ENCODE peak calls at places on chromosomes 3 and 15, in four cellular contexts. One of them, this sample, is unnamed.

GRCh38 chr3:57956119-57956832 is 51.9 kb upstream of the FLNB start:
- DNase-seq in bronchial epithelial cell: peak
- DNase-seq in body of pancreas: no peak
- DNase-seq in stomach: no peak
- DNase-seq in this sample: no peak

GRCh38 chr15:101128191-101128590 is 123.7 kb downstream of the CHSY1 start:
- DNase-seq in stomach: no peak
- DNase-seq in bronchial epithelial cell: peak
- DNase-seq in body of pancreas: no peak
- DNase-seq in this sample: no peak

GRCh38 chr3:15372918-15373317 is 40.5 kb upstream of the SH3BP5 start:
- DNase-seq in body of pancreas: no peak
- DNase-seq in bronchial epithelial cell: no peak
- DNase-seq in stomach: no peak
- DNase-seq in this sample: no peak

GRCh38 chr3:45807133-45807532 is 10.8 kb upstream of the SLC6A20 start:
- DNase-seq in stomach: no peak
- DNase-seq in bronchial epithelial cell: no peak
- DNase-seq in body of pancreas: no peak
- DNase-seq in this sample: no peak

GRCh38 chr3:116444819-116445290 is 432 bp downstream of the LSAMP start:
- DNase-seq in body of pancreas: no peak
- DNase-seq in stomach: no peak
- DNase-seq in bronchial epithelial cell: no peak
- DNase-seq in this sample: no peak

GRCh38 chr3:89145995-89146394 is 38.6 kb downstream of the EPHA3 start:
- DNase-seq in body of pancreas: no peak
- DNase-seq in bronchial epithelial cell: peak
- DNase-seq in stomach: no peak
- DNase-seq in this sample: no peak

GRCh38 chr3:69867941-69868505 is 128.8 kb downstream of the MITF start:
- DNase-seq in stomach: no peak
- DNase-seq in body of pancreas: no peak
- DNase-seq in bronchial epithelial cell: no peak
- DNase-seq in this sample: no peak

GRCh38 chr15:68818671-68819450 is 1.8 kb downstream of the ANP32A start:
- DNase-seq in body of pancreas: peak
- DNase-seq in stomach: peak
- DNase-seq in bronchial epithelial cell: no peak
- DNase-seq in this sample: peak

GRCh38 chr15:92901053-92901761 is 1.1 kb downstream of the CHD2 start:
- DNase-seq in stomach: no peak
- DNase-seq in bronchial epithelial cell: peak
- DNase-seq in body of pancreas: no peak
- DNase-seq in this sample: no peak

GRCh38 chr15:71455107-71455506 is 339.8 kb downstream of the THSD4 start:
- DNase-seq in body of pancreas: no peak
- DNase-seq in bronchial epithelial cell: peak
- DNase-seq in stomach: no peak
- DNase-seq in this sample: no peak

GRCh38 chr3:126510323-126510910 is 7.2 kb downstream of the UROC1 start:
- DNase-seq in body of pancreas: no peak
- DNase-seq in bronchial epithelial cell: no peak
- DNase-seq in stomach: no peak
- DNase-seq in this sample: no peak

GRCh38 chr3:5310509-5310908 is 123.0 kb downstream of the EDEM1 start:
- DNase-seq in bronchial epithelial cell: no peak
- DNase-seq in body of pancreas: no peak
- DNase-seq in stomach: no peak
- DNase-seq in this sample: no peak

GRCh38 chr3:197417451-197417850 is 119.0 kb upstream of the DLG1 start:
- DNase-seq in bronchial epithelial cell: peak
- DNase-seq in body of pancreas: no peak
- DNase-seq in stomach: no peak
- DNase-seq in this sample: no peak

GRCh38 chr3:33238923-33239322 is 20.3 kb upstream of the SUSD5 start:
- DNase-seq in bronchial epithelial cell: no peak
- DNase-seq in stomach: no peak
- DNase-seq in body of pancreas: no peak
- DNase-seq in this sample: no peak

GRCh38 chr3:142154186-142154585 is 4.8 kb upstream of the TFDP2 start:
- DNase-seq in body of pancreas: no peak
- DNase-seq in stomach: no peak
- DNase-seq in bronchial epithelial cell: peak
- DNase-seq in this sample: no peak

GRCh38 chr3:142150271-142150670 is 927 bp upstream of the TFDP2 start:
- DNase-seq in stomach: no peak
- DNase-seq in body of pancreas: no peak
- DNase-seq in bronchial epithelial cell: no peak
- DNase-seq in this sample: no peak

GRCh38 chr3:142151240-142151639 is 1.9 kb upstream of the TFDP2 start:
- DNase-seq in body of pancreas: no peak
- DNase-seq in stomach: no peak
- DNase-seq in bronchial epithelial cell: no peak
- DNase-seq in this sample: no peak

GRCh38 chr3:142151828-142152227 is 2.5 kb upstream of the TFDP2 start:
- DNase-seq in bronchial epithelial cell: no peak
- DNase-seq in body of pancreas: no peak
- DNase-seq in stomach: no peak
- DNase-seq in this sample: no peak

DNA sequence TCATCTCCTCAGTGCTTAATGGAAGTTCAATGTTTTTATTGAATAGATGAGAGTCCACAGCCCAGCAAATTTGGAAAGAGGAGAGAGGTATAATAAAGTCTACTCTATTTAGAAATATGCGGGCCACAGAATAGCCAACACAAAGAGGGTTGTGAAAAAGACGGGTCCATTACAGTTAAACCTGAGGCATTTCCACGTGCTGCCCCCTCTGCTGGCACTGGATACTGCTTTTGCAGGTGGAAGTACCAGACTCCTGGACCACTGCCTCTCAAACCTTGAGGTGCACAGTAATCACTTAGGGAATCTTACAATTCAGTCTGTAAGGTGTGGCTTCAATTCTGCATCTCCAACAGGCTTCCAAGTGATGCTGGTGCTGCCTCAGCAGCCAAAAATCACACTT is 3.0 kb upstream of the TFDP2 start:
- DNase-seq in bronchial epithelial cell: no peak
- DNase-seq in stomach: no peak
- DNase-seq in body of pancreas: no peak
- DNase-seq in this sample: no peak
- TF ChIP-seq CTCF in bronchial epithelial cell: peak
- TF ChIP-seq CTCF in stomach: no peak
- TF ChIP-seq CTCF in body of pancreas: no peak
- TF ChIP-seq CTCF in this sample: no peak

DNA sequence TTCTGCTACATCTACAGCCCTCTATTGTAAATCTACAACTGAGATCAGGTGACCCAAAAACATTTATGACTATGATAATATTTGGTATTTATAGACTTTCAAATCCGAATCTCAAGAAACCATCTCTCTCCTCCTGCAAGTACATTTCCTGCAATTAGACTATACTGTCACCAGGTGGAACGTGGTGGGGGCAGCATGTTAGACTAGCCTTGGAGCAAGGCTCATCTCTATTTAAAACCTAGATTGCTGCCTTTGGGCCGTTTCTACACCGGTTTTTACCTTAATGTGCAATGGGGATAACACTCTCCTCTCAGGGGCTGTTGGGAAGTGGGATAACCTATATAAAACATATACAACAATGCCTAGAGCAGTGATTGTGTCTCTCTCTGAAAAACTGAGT is 3.8 kb upstream of the KATNBL1 start:
- DNase-seq in body of pancreas: no peak
- DNase-seq in stomach: no peak
- DNase-seq in bronchial epithelial cell: no peak
- DNase-seq in this sample: no peak
- TF ChIP-seq CTCF in body of pancreas: no peak
- TF ChIP-seq CTCF in stomach: no peak
- TF ChIP-seq CTCF in bronchial epithelial cell: no peak
- TF ChIP-seq CTCF in this sample: no peak

GRCh38 chr3:65402597-65402996 is 636.1 kb downstream of the MAGI1 start:
- DNase-seq in body of pancreas: peak
- DNase-seq in bronchial epithelial cell: peak
- DNase-seq in stomach: no peak
- DNase-seq in this sample: no peak
- TF ChIP-seq CTCF in body of pancreas: no peak
- TF ChIP-seq CTCF in bronchial epithelial cell: no peak
- TF ChIP-seq CTCF in stomach: no peak
- TF ChIP-seq CTCF in this sample: no peak

DNA sequence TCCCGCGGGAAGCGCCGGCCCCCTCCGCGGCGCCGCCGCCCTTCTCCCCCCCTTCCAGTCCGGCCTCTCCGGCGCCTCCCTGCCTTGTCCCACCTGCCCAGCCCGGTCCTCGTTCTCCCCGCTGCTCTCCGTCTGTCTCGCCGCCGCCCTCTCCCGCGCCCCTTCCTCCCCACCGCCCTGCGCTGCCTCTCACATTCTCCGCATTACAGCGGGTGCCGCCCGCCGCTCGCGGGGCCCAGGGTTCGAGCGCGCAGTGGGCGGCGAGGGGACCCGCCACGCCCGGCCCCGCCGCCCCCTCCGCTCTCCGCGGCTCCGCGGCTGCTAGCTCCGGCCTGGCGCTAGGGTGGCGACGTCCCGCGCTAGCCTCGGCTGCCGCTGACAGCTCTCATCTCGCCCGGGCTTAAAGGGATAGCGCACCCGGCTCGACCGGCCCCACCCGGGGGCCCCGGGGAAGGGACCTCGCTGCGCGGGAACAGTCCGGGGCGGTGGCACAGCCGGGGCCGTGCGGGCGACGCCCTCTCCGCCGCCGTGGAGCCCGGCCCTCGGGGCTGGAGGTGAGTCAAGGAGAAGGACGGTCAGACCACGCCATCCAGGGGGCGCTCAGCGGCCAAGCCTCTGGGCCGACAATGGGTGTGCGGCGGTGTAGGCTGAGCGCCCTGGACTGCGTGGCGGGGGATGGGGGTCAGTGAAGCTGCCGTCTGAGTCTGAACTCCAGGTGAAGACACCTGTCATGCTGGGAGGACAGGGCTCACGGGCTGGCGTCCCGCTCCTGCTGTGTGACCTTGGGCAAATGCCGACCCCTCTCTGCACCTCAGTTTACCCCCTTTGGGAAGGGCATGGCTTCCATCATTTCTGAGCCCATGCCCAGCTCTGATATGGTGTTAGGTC is 187.4 kb upstream of the LINGO1 start:
- DNase-seq in stomach: no peak
- DNase-seq in bronchial epithelial cell: no peak
- DNase-seq in body of pancreas: no peak
- DNase-seq in this sample: peak
- TF ChIP-seq CTCF in stomach: no peak
- TF ChIP-seq CTCF in bronchial epithelial cell: peak
- TF ChIP-seq CTCF in body of pancreas: no peak
- TF ChIP-seq CTCF in this sample: no peak

DNA sequence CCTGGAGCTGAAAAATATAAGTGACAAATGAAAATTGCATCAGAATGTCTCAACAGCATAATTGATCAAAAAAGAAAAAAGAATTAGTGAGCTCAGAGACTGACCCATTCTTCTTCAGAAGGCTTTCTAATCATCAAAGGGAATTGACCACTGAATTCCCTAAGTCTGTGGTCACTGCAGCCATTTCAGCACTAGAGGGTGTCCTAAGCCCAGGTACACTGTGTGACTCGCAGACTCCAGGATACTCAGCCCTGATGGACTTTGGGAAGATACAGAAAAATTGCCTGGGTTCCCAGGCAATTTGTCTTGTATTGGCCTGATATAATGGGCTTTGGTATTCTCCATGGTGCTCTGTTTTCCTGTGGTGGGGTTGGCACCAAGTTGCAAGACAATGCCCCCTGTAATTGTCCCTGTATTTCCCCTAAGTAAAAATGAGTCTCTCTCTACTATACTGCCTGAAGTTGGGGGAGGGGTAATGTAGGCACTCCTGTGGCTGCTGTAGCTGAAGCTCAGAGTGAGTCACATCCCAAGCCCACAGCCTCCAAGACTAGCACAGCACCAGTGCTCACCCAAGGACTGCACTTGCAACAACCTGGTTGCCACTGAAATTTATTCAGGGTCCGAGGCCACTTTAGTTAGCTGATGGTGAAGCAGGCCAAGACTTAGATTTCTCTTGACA is 256.0 kb upstream of the STAC start:
- DNase-seq in stomach: no peak
- DNase-seq in bronchial epithelial cell: peak
- DNase-seq in body of pancreas: no peak
- DNase-seq in this sample: no peak
- TF ChIP-seq CTCF in stomach: no peak
- TF ChIP-seq CTCF in bronchial epithelial cell: peak
- TF ChIP-seq CTCF in body of pancreas: no peak
- TF ChIP-seq CTCF in this sample: no peak

DNA sequence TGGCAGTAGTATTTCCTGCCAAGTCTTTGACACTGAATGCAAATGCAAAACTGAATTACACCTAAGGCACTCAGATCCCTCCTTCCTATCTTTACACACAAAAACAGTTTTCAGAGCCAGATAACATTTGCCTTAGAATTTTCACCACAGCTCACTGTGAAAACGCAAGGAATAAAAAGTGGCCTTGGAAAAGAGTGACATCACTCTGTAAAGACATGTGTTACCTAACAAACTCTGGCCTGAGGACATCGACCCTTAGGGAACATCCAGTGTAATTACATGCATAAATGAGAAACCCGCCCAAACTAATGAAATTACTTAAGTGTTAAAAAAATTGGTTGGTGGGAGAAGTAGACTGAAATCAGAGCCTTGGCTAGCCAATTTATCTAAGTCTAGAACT is 88.9 kb downstream of the PLOD2 start:
- DNase-seq in stomach: no peak
- DNase-seq in bronchial epithelial cell: no peak
- DNase-seq in body of pancreas: no peak
- DNase-seq in this sample: no peak
- TF ChIP-seq CTCF in stomach: no peak
- TF ChIP-seq CTCF in bronchial epithelial cell: no peak
- TF ChIP-seq CTCF in body of pancreas: no peak
- TF ChIP-seq CTCF in this sample: no peak

DNA sequence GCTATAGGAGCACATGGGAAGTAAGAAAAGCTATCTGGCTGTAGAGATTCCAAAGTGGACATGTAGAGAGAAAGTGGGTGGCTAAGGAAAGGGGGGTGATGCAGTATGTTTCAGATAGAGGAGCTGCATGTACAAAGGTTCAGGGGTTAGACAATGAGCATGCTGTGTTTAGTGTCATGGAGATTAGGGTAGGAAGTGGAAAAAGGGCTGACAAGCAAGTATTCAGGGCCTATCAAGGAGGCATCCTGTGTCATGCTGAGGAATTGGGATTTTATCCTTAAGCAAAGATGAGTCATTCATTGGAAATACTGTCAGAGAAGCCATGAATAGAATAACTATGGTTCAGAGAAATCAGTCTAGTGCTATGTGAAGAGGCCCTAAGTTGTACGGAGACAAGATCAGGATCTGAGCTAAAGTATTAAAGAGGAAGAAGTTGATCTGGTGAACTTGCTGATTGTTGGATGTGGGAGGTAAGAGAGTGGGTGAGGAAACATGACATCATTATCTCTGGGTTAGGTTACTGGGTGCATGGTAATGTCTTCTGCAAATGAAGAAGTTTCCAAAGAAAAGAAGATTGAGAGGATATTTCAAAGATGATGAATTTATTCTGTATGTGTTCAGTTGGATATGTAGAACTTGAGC is 176.7 kb upstream of the GOLIM4 start:
- DNase-seq in stomach: no peak
- DNase-seq in body of pancreas: no peak
- DNase-seq in bronchial epithelial cell: peak
- DNase-seq in this sample: no peak
- TF ChIP-seq CTCF in stomach: no peak
- TF ChIP-seq CTCF in body of pancreas: no peak
- TF ChIP-seq CTCF in bronchial epithelial cell: no peak
- TF ChIP-seq CTCF in this sample: no peak

GRCh38 chr3:81643721-81644120 is 117.7 kb downstream of the GBE1 start:
- DNase-seq in stomach: no peak
- DNase-seq in body of pancreas: no peak
- DNase-seq in bronchial epithelial cell: no peak
- DNase-seq in this sample: no peak
- TF ChIP-seq CTCF in stomach: no peak
- TF ChIP-seq CTCF in body of pancreas: no peak
- TF ChIP-seq CTCF in bronchial epithelial cell: peak
- TF ChIP-seq CTCF in this sample: no peak

This sample was measured in GM13976.